ENCODE peak calls at places on chromosomes 6 and 20, in five cellular contexts. One of them, this sample, is unnamed.

GRCh38 chr6:13009465-13009864 is 292.9 kb downstream of the PHACTR1 start:
- DNase-seq in A549: no peak
- DNase-seq in K562: no peak
- DNase-seq in SK-N-SH: no peak
- DNase-seq in GM12878: no peak
- DNase-seq in this sample: no peak

GRCh38 chr20:11229772-11230171 is 556.0 kb upstream of the JAG1 start:
- DNase-seq in A549: peak
- DNase-seq in K562: no peak
- DNase-seq in GM12878: no peak
- DNase-seq in SK-N-SH: no peak
- DNase-seq in this sample: peak

GRCh38 chr6:119259027-119259426 is 90.5 kb downstream of the MAN1A1 start:
- DNase-seq in GM12878: no peak
- DNase-seq in SK-N-SH: no peak
- DNase-seq in K562: peak
- DNase-seq in A549: no peak
- DNase-seq in this sample: no peak

GRCh38 chr6:123007885-123008284 is 11.8 kb downstream of the CLVS2 start:
- DNase-seq in SK-N-SH: no peak
- DNase-seq in A549: no peak
- DNase-seq in GM12878: no peak
- DNase-seq in K562: no peak
- DNase-seq in this sample: no peak

GRCh38 chr6:42978487-42978792 is 541 bp downstream of the PEX6 start:
- DNase-seq in A549: peak
- DNase-seq in GM12878: no peak
- DNase-seq in SK-N-SH: no peak
- DNase-seq in K562: peak
- DNase-seq in this sample: no peak

GRCh38 chr6:112429226-112429625 is 82.1 kb downstream of the RFPL4B start:
- DNase-seq in GM12878: no peak
- DNase-seq in SK-N-SH: no peak
- DNase-seq in K562: no peak
- DNase-seq in A549: no peak
- DNase-seq in this sample: peak

GRCh38 chr6:4280721-4281120 is 145.3 kb upstream of the ECI2 start:
- DNase-seq in K562: no peak
- DNase-seq in GM12878: no peak
- DNase-seq in SK-N-SH: no peak
- DNase-seq in A549: peak
- DNase-seq in this sample: peak

GRCh38 chr6:166707045-166707444 is 80.0 kb upstream of the RPS6KA2 start:
- DNase-seq in SK-N-SH: peak
- DNase-seq in GM12878: no peak
- DNase-seq in A549: peak
- DNase-seq in K562: no peak
- DNase-seq in this sample: peak

GRCh38 chr6:34284563-34285545 is 36.0 kb upstream of the SMIM29 start:
- DNase-seq in A549: no peak
- DNase-seq in SK-N-SH: no peak
- DNase-seq in K562: peak
- DNase-seq in GM12878: no peak
- DNase-seq in this sample: peak

GRCh38 chr20:48359692-48360337 is 468.0 kb downstream of the PREX1 start:
- DNase-seq in SK-N-SH: no peak
- DNase-seq in A549: no peak
- DNase-seq in K562: peak
- DNase-seq in GM12878: peak
- DNase-seq in this sample: no peak

GRCh38 chr20:59835448-59836395 is 97.7 kb downstream of the SYCP2 start:
- DNase-seq in A549: no peak
- DNase-seq in K562: no peak
- DNase-seq in GM12878: no peak
- DNase-seq in SK-N-SH: peak
- DNase-seq in this sample: peak

GRCh38 chr20:62400021-62400420 is 7.1 kb downstream of the CABLES2 start:
- DNase-seq in K562: no peak
- DNase-seq in A549: no peak
- DNase-seq in SK-N-SH: no peak
- DNase-seq in GM12878: no peak
- DNase-seq in this sample: no peak

GRCh38 chr20:55067158-55067825 is 591.9 kb downstream of the DOK5 start:
- DNase-seq in A549: no peak
- DNase-seq in SK-N-SH: no peak
- DNase-seq in GM12878: no peak
- DNase-seq in K562: no peak
- DNase-seq in this sample: no peak

GRCh38 chr6:34771727-34772126 is 14.4 kb downstream of the SNRPC start:
- DNase-seq in SK-N-SH: no peak
- DNase-seq in K562: no peak
- DNase-seq in A549: no peak
- DNase-seq in GM12878: no peak
- DNase-seq in this sample: peak

GRCh38 chr20:10359621-10360040 is 74.4 kb downstream of the MKKS start:
- DNase-seq in SK-N-SH: no peak
- DNase-seq in K562: no peak
- DNase-seq in GM12878: peak
- DNase-seq in A549: no peak
- DNase-seq in this sample: peak

GRCh38 chr20:10332656-10333421 is 101.2 kb downstream of the MKKS start:
- DNase-seq in A549: no peak
- DNase-seq in GM12878: no peak
- DNase-seq in SK-N-SH: no peak
- DNase-seq in K562: no peak
- DNase-seq in this sample: peak

GRCh38 chr6:167141667-167142432 is 15.9 kb downstream of the GPR31 start:
- DNase-seq in SK-N-SH: peak
- DNase-seq in A549: peak
- DNase-seq in GM12878: no peak
- DNase-seq in K562: peak
- DNase-seq in this sample: no peak

GRCh38 chr6:30590509-30590908 is 19.3 kb downstream of the ABCF1 start:
- DNase-seq in A549: no peak
- DNase-seq in SK-N-SH: no peak
- DNase-seq in GM12878: no peak
- DNase-seq in K562: no peak
- DNase-seq in this sample: no peak

GRCh38 chr6:96391776-96392175 is 129.8 kb upstream of the UFL1 start:
- DNase-seq in A549: no peak
- DNase-seq in SK-N-SH: peak
- DNase-seq in K562: no peak
- DNase-seq in GM12878: no peak
- DNase-seq in this sample: no peak

GRCh38 chr6:5401845-5402738 is 140.8 kb downstream of the FARS2 start:
- DNase-seq in A549: no peak
- DNase-seq in SK-N-SH: no peak
- DNase-seq in GM12878: no peak
- DNase-seq in K562: no peak
- DNase-seq in this sample: peak

GRCh38 chr6:49915035-49915434 is 48.7 kb upstream of the CRISP1 start:
- DNase-seq in GM12878: no peak
- DNase-seq in SK-N-SH: peak
- DNase-seq in K562: no peak
- DNase-seq in A549: no peak
- DNase-seq in this sample: no peak

GRCh38 chr20:61435184-61435822 is 183.2 kb downstream of the CDH4 start:
- DNase-seq in GM12878: no peak
- DNase-seq in A549: no peak
- DNase-seq in SK-N-SH: no peak
- DNase-seq in K562: no peak
- DNase-seq in this sample: no peak

GRCh38 chr20:37194616-37195015 is 15.3 kb upstream of the MROH8 start:
- DNase-seq in SK-N-SH: no peak
- DNase-seq in A549: no peak
- DNase-seq in GM12878: no peak
- DNase-seq in K562: no peak
- DNase-seq in this sample: no peak

GRCh38 chr6:16544006-16544405 is 217.3 kb downstream of the ATXN1 start:
- DNase-seq in GM12878: no peak
- DNase-seq in K562: no peak
- DNase-seq in SK-N-SH: no peak
- DNase-seq in A549: no peak
- DNase-seq in this sample: peak

GRCh38 chr20:16929756-16930155 is 181.6 kb downstream of the OTOR start:
- DNase-seq in SK-N-SH: no peak
- DNase-seq in A549: no peak
- DNase-seq in K562: no peak
- DNase-seq in GM12878: no peak
- DNase-seq in this sample: peak

GRCh38 chr6:56311525-56311924 is 64.1 kb upstream of the COL21A1 start:
- DNase-seq in K562: no peak
- DNase-seq in SK-N-SH: no peak
- DNase-seq in A549: no peak
- DNase-seq in GM12878: no peak
- DNase-seq in this sample: no peak

GRCh38 chr6:39770476-39770875 is 21.7 kb upstream of the DAAM2 start:
- DNase-seq in K562: no peak
- DNase-seq in A549: no peak
- DNase-seq in GM12878: no peak
- DNase-seq in SK-N-SH: no peak
- DNase-seq in this sample: no peak

GRCh38 chr20:54002056-54002575 is 68.3 kb downstream of the BCAS1 start:
- DNase-seq in GM12878: no peak
- DNase-seq in A549: no peak
- DNase-seq in K562: no peak
- DNase-seq in SK-N-SH: no peak
- DNase-seq in this sample: no peak

GRCh38 chr20:53999077-53999476 is 71.3 kb downstream of the BCAS1 start:
- DNase-seq in SK-N-SH: no peak
- DNase-seq in GM12878: no peak
- DNase-seq in A549: no peak
- DNase-seq in K562: no peak
- DNase-seq in this sample: no peak

GRCh38 chr20:54000914-54001313 is 69.5 kb downstream of the BCAS1 start:
- DNase-seq in GM12878: no peak
- DNase-seq in K562: no peak
- DNase-seq in SK-N-SH: no peak
- DNase-seq in A549: no peak
- DNase-seq in this sample: no peak

GRCh38 chr20:54002741-54003140 is 67.7 kb downstream of the BCAS1 start:
- DNase-seq in K562: no peak
- DNase-seq in SK-N-SH: no peak
- DNase-seq in GM12878: no peak
- DNase-seq in A549: no peak
- DNase-seq in this sample: no peak

DNA sequence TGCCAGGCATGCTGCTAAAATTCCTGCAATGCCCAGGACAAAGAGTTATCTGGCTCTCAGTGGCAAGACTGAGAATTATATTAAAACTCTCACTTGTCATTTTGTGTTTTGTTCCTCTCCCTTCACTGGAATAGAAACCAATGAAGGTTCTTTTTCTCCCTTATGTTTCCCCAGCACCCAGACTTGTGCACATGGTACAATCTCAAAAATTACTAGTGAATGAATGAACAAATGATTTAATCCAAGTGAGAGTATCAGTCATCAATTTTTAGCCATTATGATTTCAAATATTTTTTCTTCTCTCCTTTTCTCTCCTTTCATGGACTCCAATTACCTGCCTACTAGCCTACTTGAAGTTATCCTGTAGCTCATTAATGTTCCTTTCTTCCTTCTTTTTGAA is 70.1 kb downstream of the BCAS1 start:
- DNase-seq in SK-N-SH: no peak
- DNase-seq in GM12878: no peak
- DNase-seq in A549: no peak
- DNase-seq in K562: no peak
- DNase-seq in this sample: no peak
- TF ChIP-seq RCOR1 in SK-N-SH: no peak
- TF ChIP-seq RCOR1 in GM12878: no peak
- TF ChIP-seq RCOR1 in A549: no peak
- TF ChIP-seq RCOR1 in K562: no peak
- TF ChIP-seq RCOR1 in this sample: no peak

GRCh38 chr20:5085380-5085779 is 34.4 kb downstream of the PCNA start:
- DNase-seq in SK-N-SH: no peak
- DNase-seq in K562: no peak
- DNase-seq in GM12878: no peak
- DNase-seq in A549: no peak
- DNase-seq in this sample: no peak

GRCh38 chr20:5092765-5093339 is 26.9 kb downstream of the PCNA start:
- DNase-seq in A549: no peak
- DNase-seq in SK-N-SH: no peak
- DNase-seq in K562: no peak
- DNase-seq in GM12878: no peak
- DNase-seq in this sample: no peak

GRCh38 chr20:5091902-5092301 is 27.9 kb downstream of the PCNA start:
- DNase-seq in GM12878: no peak
- DNase-seq in A549: no peak
- DNase-seq in SK-N-SH: no peak
- DNase-seq in K562: no peak
- DNase-seq in this sample: no peak

GRCh38 chr20:5088688-5089087 is 31.1 kb downstream of the PCNA start:
- DNase-seq in GM12878: no peak
- DNase-seq in A549: no peak
- DNase-seq in K562: no peak
- DNase-seq in SK-N-SH: no peak
- DNase-seq in this sample: no peak

GRCh38 chr20:5090191-5090590 is 29.6 kb downstream of the PCNA start:
- DNase-seq in SK-N-SH: no peak
- DNase-seq in GM12878: no peak
- DNase-seq in A549: no peak
- DNase-seq in K562: no peak
- DNase-seq in this sample: no peak
- TF ChIP-seq RCOR1 in SK-N-SH: no peak
- TF ChIP-seq RCOR1 in GM12878: no peak
- TF ChIP-seq RCOR1 in A549: no peak
- TF ChIP-seq RCOR1 in K562: no peak
- TF ChIP-seq RCOR1 in this sample: no peak

GRCh38 chr6:136034422-136034821 is 182.9 kb downstream of the PDE7B start:
- DNase-seq in GM12878: no peak
- DNase-seq in SK-N-SH: no peak
- DNase-seq in A549: no peak
- DNase-seq in K562: no peak
- DNase-seq in this sample: no peak
- TF ChIP-seq RCOR1 in GM12878: no peak
- TF ChIP-seq RCOR1 in SK-N-SH: no peak
- TF ChIP-seq RCOR1 in A549: no peak
- TF ChIP-seq RCOR1 in K562: no peak
- TF ChIP-seq RCOR1 in this sample: no peak

GRCh38 chr6:10995114-10995707 is 48.9 kb downstream of the ELOVL2 start:
- DNase-seq in A549: no peak
- DNase-seq in GM12878: no peak
- DNase-seq in K562: no peak
- DNase-seq in SK-N-SH: no peak
- DNase-seq in this sample: no peak
- TF ChIP-seq RCOR1 in A549: no peak
- TF ChIP-seq RCOR1 in GM12878: no peak
- TF ChIP-seq RCOR1 in K562: no peak
- TF ChIP-seq RCOR1 in SK-N-SH: no peak
- TF ChIP-seq RCOR1 in this sample: no peak

GRCh38 chr6:84361372-84362179 is 134.1 kb upstream of the CEP162 start:
- DNase-seq in GM12878: no peak
- DNase-seq in A549: no peak
- DNase-seq in SK-N-SH: no peak
- DNase-seq in K562: no peak
- DNase-seq in this sample: no peak
- TF ChIP-seq RCOR1 in GM12878: no peak
- TF ChIP-seq RCOR1 in A549: no peak
- TF ChIP-seq RCOR1 in SK-N-SH: no peak
- TF ChIP-seq RCOR1 in K562: no peak
- TF ChIP-seq RCOR1 in this sample: no peak